ENCODE peak calls at places on chromosomes 16 and 17, in ten cellular contexts. U is fibroblast of the aortic adventitia; G is cardiac muscle cell; J is Calu3; W is WTC11; N is coronary artery; Z is HepG2; X is glutamatergic neuron; Q is fibroblast of villous mesenchyme; V is CD8-positive, alpha-beta T cell. C is an unnamed sample.
A peak's percentile ranks its signal among the peaks of the same experiment; 100 is the strongest.

GRCh38 chr17:37848690-37849616 is 75.3 kb upstream of the TBC1D3K start:
- DNase-seq in U (no peak), Q (peak; percentile 80), J (peak; percentile 73), G (no peak), X (no peak), Z (no peak), N (peak; percentile 12), W (no peak), V (no peak), C (peak; percentile 40)

GRCh38 chr16:5916711-5917191 is 819.2 kb upstream of the EEF2KMT start:
- DNase-seq in V (no peak), Q (no peak), U (no peak), W (no peak), G (no peak), J (peak; percentile 21), X (no peak), Z (no peak), N (no peak), C (no peak)

GRCh38 chr16:14111713-14112538 is 40.8 kb downstream of the MRTFB start:
- DNase-seq in Q (no peak), V (no peak), N (no peak), X (no peak), J (no peak), W (no peak), G (no peak), Z (peak; percentile 58), U (peak; percentile 16), C (no peak)

GRCh38 chr16:81127051-81127450 is 30.9 kb upstream of the GCSH start:
- DNase-seq in Z (no peak), J (no peak), Q (no peak), N (no peak), V (no peak), W (no peak), X (no peak), G (no peak), U (peak; percentile 4), C (no peak)

GRCh38 chr17:39270923-39271322 is 45.2 kb upstream of the STAC2 start:
- DNase-seq in Q (peak; percentile 66), G (no peak), X (no peak), V (no peak), U (peak; percentile 95), Z (no peak), N (no peak), J (peak; percentile 72), W (no peak), C (no peak)

GRCh38 chr17:46742539-46743270 is 75.8 kb downstream of the WNT3 start:
- DNase-seq in W (no peak), U (peak; percentile 76), G (peak; percentile 48), V (no peak), Z (no peak), Q (peak; percentile 78), N (no peak), J (peak; percentile 84), X (no peak), C (no peak)

GRCh38 chr17:49646391-49647255 is 31.3 kb downstream of the SPOP start:
- DNase-seq in V (no peak), J (peak; percentile 60), U (peak; percentile 68), Z (peak; percentile 23), N (peak; percentile 80), W (no peak), X (no peak), Q (peak; percentile 62), G (no peak), C (no peak)

GRCh38 chr17:1259910-1260389 is 10.3 kb upstream of the BHLHA9 start:
- DNase-seq in W (no peak), Q (peak; percentile 33), Z (no peak), U (peak; percentile 26), X (no peak), G (no peak), J (no peak), V (no peak), N (no peak), C (no peak)

GRCh38 chr17:35746956-35747355 is 6.1 kb downstream of the GAS2L2 start:
- DNase-seq in J (no peak), G (no peak), V (no peak), U (no peak), Z (no peak), Q (no peak), X (no peak), W (no peak), N (no peak), C (no peak)

GRCh38 chr17:82228278-82228841 is 482 bp upstream of the SLC16A3 start:
- DNase-seq in N (no peak), J (no peak), U (no peak), Q (peak; percentile 34), X (no peak), Z (no peak), G (no peak), W (peak; percentile 50), V (peak; percentile 60), C (no peak)

GRCh38 chr17:43175213-43176118 is 4.5 kb downstream of the NBR1 start:
- DNase-seq in V (no peak), Q (peak; percentile 80), G (no peak), J (no peak), Z (peak; percentile 67), U (peak; percentile 88), X (no peak), N (no peak), W (no peak), C (no peak)

DNA sequence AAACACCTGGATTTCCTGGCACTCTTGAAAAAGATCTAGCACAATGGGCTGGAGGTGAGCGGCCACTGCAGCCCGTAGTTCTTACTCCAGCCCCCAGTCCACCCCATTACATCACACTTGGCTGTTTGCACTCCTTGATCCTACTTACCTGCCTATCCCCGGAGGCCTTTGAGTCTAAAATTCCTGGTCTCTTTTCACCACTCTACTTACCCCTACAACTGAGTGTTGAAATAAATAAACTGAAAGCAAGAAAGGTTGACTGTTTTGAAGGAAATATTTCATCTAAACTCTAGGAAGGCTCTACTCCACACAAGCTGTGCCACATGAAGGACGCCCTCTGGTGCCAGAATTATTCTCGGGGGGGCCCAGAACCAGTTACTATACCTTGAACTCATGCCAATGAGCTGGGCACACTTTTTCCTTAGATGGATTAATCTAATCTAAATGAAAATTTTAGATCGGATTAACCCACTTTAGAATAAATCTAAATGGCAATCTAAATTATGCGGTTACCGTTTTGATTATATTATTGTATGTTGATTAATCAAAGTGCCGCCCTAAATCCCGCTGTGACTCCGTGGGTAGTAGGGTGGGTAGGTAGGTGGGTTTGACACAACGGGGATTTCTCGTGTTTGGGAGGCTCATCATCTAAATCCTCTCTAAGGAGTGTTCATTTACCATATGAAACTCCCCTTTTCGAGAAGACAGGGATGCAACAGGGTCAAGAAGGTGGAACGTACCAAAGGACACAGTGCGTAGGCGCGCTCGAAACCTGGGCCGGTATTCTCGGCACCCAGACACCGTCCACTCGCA is 651 bp upstream of the EIF1 start:
- DNase-seq in Z (peak; percentile 74), V (peak; percentile 71), W (no peak), G (peak; percentile 37), Q (peak; percentile 16), X (no peak), J (peak; percentile 88), U (peak; percentile 43), N (no peak), C (no peak)
- TF ChIP-seq CTCF in Z (peak; percentile 69), V (peak; percentile 60), W (no peak), G (peak; percentile 20), Q (no peak), X (no peak), J (peak; percentile 63), U (no peak), N (no peak), C (peak; percentile 47)

GRCh38 chr17:77548967-77549366 is 408.2 kb downstream of the SEC14L1 start:
- DNase-seq in Z (no peak), X (no peak), N (no peak), V (no peak), W (no peak), Q (no peak), U (no peak), G (no peak), J (no peak), C (no peak)

GRCh38 chr17:77544347-77544746 is 403.6 kb downstream of the SEC14L1 start:
- DNase-seq in V (no peak), X (no peak), Z (no peak), Q (no peak), U (no peak), W (no peak), J (no peak), N (no peak), G (no peak), C (no peak)

GRCh38 chr17:77542551-77543490 is 402.1 kb downstream of the SEC14L1 start:
- DNase-seq in N (peak; percentile 85), X (peak; percentile 80), Z (peak; percentile 60), W (peak; percentile 86), V (peak; percentile 67), G (peak; percentile 94), J (peak; percentile 67), Q (peak; percentile 81), U (peak; percentile 91), C (no peak)

GRCh38 chr17:77543779-77544178 is 403.0 kb downstream of the SEC14L1 start:
- DNase-seq in J (no peak), G (no peak), X (no peak), U (no peak), N (no peak), W (no peak), V (no peak), Z (no peak), Q (no peak), C (no peak)

GRCh38 chr17:77546772-77547201 is 406.0 kb downstream of the SEC14L1 start:
- DNase-seq in W (peak; percentile 50), N (no peak), V (no peak), G (peak; percentile 39), X (no peak), Z (no peak), U (no peak), Q (peak; percentile 17), J (no peak), C (no peak)
- TF ChIP-seq CTCF in W (no peak), N (no peak), V (no peak), G (no peak), X (no peak), Z (no peak), U (no peak), Q (no peak), J (no peak), C (no peak)

DNA sequence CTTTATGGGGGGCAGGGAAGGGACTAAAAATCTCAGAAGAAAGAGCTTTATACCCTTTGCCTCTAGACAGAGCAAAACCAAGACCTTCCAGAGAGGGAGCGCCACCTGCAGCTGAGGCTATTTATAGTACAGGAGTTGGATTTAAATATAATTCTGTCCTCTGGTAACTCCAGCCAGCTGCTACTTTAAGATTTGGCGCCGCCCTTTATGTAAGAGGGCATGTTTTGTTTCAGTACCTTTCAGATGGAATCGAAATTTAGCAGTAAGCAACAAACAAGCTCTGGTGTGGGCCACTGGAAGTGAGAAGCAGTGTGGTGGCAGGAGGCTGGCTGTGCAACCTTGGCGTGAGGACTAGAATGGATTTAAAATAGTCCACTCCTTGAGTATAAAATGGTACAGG is 5.2 kb upstream of the GUCY2D start:
- DNase-seq in N (no peak), W (peak; percentile 69), U (peak; percentile 50), J (peak; percentile 44), Z (peak; percentile 25), Q (peak; percentile 53), G (peak; percentile 83), V (no peak), X (no peak), C (no peak)
- TF ChIP-seq CTCF in N (no peak), W (peak; percentile 19), U (peak; percentile 46), J (no peak), Z (peak; percentile 52), Q (peak; percentile 55), G (peak; percentile 54), V (peak; percentile 25), X (no peak), C (peak; percentile 43)

DNA sequence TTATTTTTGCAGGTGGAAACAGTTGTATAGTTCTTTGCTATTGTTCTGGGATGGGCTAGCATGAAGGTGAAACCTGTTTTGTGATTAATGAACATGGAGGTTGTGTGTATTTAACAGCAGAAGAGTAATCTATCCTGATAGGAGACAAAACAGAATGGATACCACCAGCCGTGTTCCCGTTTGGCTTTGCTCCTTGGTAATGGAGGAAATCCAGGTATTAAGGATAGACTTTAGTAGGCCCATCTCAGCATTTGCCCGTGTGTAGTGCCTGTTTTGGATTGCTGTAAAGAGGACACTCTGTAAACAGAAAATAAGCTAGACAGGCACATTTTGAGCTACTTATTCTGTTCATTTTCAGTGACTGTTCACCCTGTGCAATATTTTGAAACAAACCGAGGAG is 215.1 kb downstream of the RBFOX1 start:
- DNase-seq in G (no peak), Z (no peak), N (no peak), V (no peak), J (no peak), X (no peak), Q (no peak), W (no peak), U (no peak), C (no peak)
- TF ChIP-seq CTCF in G (no peak), Z (no peak), N (no peak), V (no peak), J (no peak), X (no peak), Q (no peak), W (no peak), U (no peak), C (no peak)